ENCODE peak calls at places on chromosomes 7 and 10, in five cellular contexts. One of them, this sample, is unnamed.

GRCh38 chr10:132065491-132066105 is at the start of gene JAKMIP3:
- DNase-seq in RWPE2: no peak
- DNase-seq in H7: peak
- DNase-seq in AG09309: peak
- DNase-seq in choroid plexus epithelial cell: peak
- DNase-seq in this sample: peak

GRCh38 chr7:517848-518629 is 1.6 kb downstream of the PDGFA start:
- DNase-seq in AG09309: no peak
- DNase-seq in H7: peak
- DNase-seq in RWPE2: no peak
- DNase-seq in choroid plexus epithelial cell: peak
- DNase-seq in this sample: no peak

GRCh38 chr10:33939892-33940291 is 605.4 kb upstream of the NRP1 start:
- DNase-seq in AG09309: no peak
- DNase-seq in choroid plexus epithelial cell: no peak
- DNase-seq in H7: peak
- DNase-seq in RWPE2: no peak
- DNase-seq in this sample: no peak

GRCh38 chr7:71454981-71455380 is 323.0 kb downstream of the GALNT17 start:
- DNase-seq in RWPE2: no peak
- DNase-seq in H7: no peak
- DNase-seq in AG09309: no peak
- DNase-seq in choroid plexus epithelial cell: no peak
- DNase-seq in this sample: no peak

GRCh38 chr10:30898964-30899363 is 132.7 kb downstream of the ZNF438 start:
- DNase-seq in H7: no peak
- DNase-seq in choroid plexus epithelial cell: no peak
- DNase-seq in AG09309: no peak
- DNase-seq in RWPE2: no peak
- DNase-seq in this sample: no peak

GRCh38 chr10:94108200-94108599 is 114.5 kb downstream of the PLCE1 start:
- DNase-seq in RWPE2: no peak
- DNase-seq in choroid plexus epithelial cell: peak
- DNase-seq in H7: no peak
- DNase-seq in AG09309: peak
- DNase-seq in this sample: peak

GRCh38 chr10:127578628-127579305 is 29.7 kb downstream of the NPS start:
- DNase-seq in RWPE2: no peak
- DNase-seq in H7: no peak
- DNase-seq in AG09309: no peak
- DNase-seq in choroid plexus epithelial cell: no peak
- DNase-seq in this sample: no peak

GRCh38 chr7:92634924-92635519 is 44.8 kb upstream of the FAM133B start:
- DNase-seq in RWPE2: no peak
- DNase-seq in H7: no peak
- DNase-seq in choroid plexus epithelial cell: peak
- DNase-seq in AG09309: no peak
- DNase-seq in this sample: peak

GRCh38 chr7:3892167-3892566 is 591.1 kb downstream of the SDK1 start:
- DNase-seq in RWPE2: no peak
- DNase-seq in AG09309: no peak
- DNase-seq in H7: no peak
- DNase-seq in choroid plexus epithelial cell: no peak
- DNase-seq in this sample: no peak

DNA sequence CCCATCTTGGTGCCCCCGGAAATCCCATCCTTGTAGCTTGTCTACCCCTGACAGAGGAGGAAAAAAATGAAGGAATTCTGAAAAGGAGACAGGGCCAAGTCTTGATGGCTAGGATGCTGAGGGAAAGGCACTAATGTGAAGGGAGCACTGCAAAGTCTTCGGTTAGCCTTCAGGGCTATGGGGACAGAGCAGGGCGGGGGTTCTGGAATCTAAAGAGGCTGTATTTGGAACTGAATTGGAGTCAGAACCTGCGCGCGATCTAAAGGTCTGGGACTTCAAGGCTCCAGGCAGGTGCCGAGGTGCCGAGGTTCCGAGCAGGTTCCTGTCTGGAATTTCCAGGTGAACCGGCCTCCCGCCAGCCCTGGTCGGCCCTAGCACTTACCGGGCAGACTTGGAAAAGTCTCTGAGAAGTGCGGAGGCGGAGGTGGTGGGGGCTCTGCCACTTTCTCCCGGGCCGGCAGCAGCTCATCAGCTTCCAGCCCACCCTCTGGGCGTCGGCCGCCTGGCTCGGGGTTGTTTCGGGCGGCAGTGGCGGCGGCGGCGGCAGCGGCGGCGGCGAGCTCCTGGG is 781 bp downstream of the GBX1 start:
- DNase-seq in H7: peak
- DNase-seq in choroid plexus epithelial cell: no peak
- DNase-seq in RWPE2: no peak
- DNase-seq in AG09309: no peak
- DNase-seq in this sample: no peak
- H3K4me3 ChIP-seq in H7: peak
- H3K4me3 ChIP-seq in choroid plexus epithelial cell: no peak
- H3K4me3 ChIP-seq in RWPE2: peak
- H3K4me3 ChIP-seq in AG09309: no peak
- H3K4me3 ChIP-seq in this sample: no peak

GRCh38 chr10:18312385-18313145 is 172.3 kb downstream of the CACNB2 start:
- DNase-seq in H7: peak
- DNase-seq in choroid plexus epithelial cell: peak
- DNase-seq in RWPE2: no peak
- DNase-seq in AG09309: peak
- DNase-seq in this sample: no peak
- H3K4me3 ChIP-seq in H7: no peak
- H3K4me3 ChIP-seq in choroid plexus epithelial cell: no peak
- H3K4me3 ChIP-seq in RWPE2: no peak
- H3K4me3 ChIP-seq in AG09309: no peak
- H3K4me3 ChIP-seq in this sample: no peak

GRCh38 chr10:29874604-29875269 is 184.6 kb downstream of the JCAD start:
- DNase-seq in H7: no peak
- DNase-seq in choroid plexus epithelial cell: no peak
- DNase-seq in AG09309: no peak
- DNase-seq in RWPE2: no peak
- DNase-seq in this sample: no peak
- H3K4me3 ChIP-seq in H7: no peak
- H3K4me3 ChIP-seq in choroid plexus epithelial cell: no peak
- H3K4me3 ChIP-seq in AG09309: no peak
- H3K4me3 ChIP-seq in RWPE2: no peak
- H3K4me3 ChIP-seq in this sample: no peak

GRCh38 chr7:76300210-76300731 is 2.2 kb upstream of the HSPB1 start:
- DNase-seq in RWPE2: no peak
- DNase-seq in H7: no peak
- DNase-seq in AG09309: no peak
- DNase-seq in choroid plexus epithelial cell: peak
- DNase-seq in this sample: no peak

GRCh38 chr7:76303057-76303828 is 770 bp downstream of the HSPB1 start:
- DNase-seq in RWPE2: peak
- DNase-seq in AG09309: peak
- DNase-seq in choroid plexus epithelial cell: peak
- DNase-seq in H7: peak
- DNase-seq in this sample: no peak

GRCh38 chr7:76302299-76303056 is at the start of gene HSPB1:
- DNase-seq in RWPE2: peak
- DNase-seq in choroid plexus epithelial cell: peak
- DNase-seq in H7: peak
- DNase-seq in AG09309: no peak
- DNase-seq in this sample: no peak

GRCh38 chr7:76301000-76301399 is 1.5 kb upstream of the HSPB1 start:
- DNase-seq in choroid plexus epithelial cell: no peak
- DNase-seq in AG09309: no peak
- DNase-seq in H7: no peak
- DNase-seq in RWPE2: no peak
- DNase-seq in this sample: no peak

DNA sequence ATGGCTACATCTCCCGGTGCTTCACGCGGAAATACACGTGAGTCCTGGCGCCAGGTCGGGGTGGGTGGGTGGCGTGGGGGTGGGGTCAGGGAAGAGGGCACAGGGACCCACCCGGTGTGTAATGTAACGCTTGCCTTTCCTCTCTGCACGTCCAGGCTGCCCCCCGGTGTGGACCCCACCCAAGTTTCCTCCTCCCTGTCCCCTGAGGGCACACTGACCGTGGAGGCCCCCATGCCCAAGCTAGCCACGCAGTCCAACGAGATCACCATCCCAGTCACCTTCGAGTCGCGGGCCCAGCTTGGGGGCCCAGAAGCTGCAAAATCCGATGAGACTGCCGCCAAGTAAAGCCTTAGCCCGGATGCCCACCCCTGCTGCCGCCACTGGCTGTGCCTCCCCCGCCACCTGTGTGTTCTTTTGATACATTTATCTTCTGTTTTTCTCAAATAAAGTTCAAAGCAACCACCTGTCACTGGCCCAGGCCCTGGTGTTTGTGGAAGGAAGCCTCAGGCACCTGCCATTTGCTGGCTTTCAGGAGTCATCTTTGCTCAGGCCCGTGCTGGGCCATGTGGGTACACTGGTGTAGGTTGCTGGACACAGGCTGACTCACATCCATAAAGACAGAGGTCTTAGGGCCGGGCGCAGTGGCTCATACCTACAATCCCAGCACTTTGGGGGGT is 1.5 kb downstream of the HSPB1 start:
- DNase-seq in choroid plexus epithelial cell: peak
- DNase-seq in RWPE2: no peak
- DNase-seq in H7: no peak
- DNase-seq in AG09309: no peak
- DNase-seq in this sample: no peak
- H3K4me3 ChIP-seq in choroid plexus epithelial cell: peak
- H3K4me3 ChIP-seq in RWPE2: peak
- H3K4me3 ChIP-seq in H7: peak
- H3K4me3 ChIP-seq in AG09309: peak
- H3K4me3 ChIP-seq in this sample: peak

DNA sequence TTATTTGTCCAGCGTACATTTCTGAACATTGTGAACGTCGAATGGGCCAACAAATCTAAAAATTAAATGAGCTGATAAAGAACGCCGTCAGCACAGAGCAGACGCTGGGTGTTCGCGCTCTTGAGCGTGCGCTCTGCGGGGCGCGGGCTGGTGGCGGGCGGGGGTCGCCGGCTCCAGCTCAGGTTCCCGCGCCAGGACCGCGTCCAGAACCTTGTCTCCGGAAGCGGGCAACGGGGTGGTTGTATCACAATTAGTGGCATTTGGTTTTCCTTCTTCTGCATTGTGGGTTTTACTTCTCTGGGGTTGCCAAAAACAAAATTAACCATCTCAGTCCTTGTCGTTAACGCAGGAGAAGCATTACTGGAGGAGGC is 2.4 kb downstream of the CYP2E1 start:
- DNase-seq in RWPE2: no peak
- DNase-seq in AG09309: no peak
- DNase-seq in choroid plexus epithelial cell: no peak
- DNase-seq in H7: no peak
- DNase-seq in this sample: no peak
- H3K4me3 ChIP-seq in RWPE2: no peak
- H3K4me3 ChIP-seq in AG09309: no peak
- H3K4me3 ChIP-seq in choroid plexus epithelial cell: no peak
- H3K4me3 ChIP-seq in H7: no peak
- H3K4me3 ChIP-seq in this sample: no peak

DNA sequence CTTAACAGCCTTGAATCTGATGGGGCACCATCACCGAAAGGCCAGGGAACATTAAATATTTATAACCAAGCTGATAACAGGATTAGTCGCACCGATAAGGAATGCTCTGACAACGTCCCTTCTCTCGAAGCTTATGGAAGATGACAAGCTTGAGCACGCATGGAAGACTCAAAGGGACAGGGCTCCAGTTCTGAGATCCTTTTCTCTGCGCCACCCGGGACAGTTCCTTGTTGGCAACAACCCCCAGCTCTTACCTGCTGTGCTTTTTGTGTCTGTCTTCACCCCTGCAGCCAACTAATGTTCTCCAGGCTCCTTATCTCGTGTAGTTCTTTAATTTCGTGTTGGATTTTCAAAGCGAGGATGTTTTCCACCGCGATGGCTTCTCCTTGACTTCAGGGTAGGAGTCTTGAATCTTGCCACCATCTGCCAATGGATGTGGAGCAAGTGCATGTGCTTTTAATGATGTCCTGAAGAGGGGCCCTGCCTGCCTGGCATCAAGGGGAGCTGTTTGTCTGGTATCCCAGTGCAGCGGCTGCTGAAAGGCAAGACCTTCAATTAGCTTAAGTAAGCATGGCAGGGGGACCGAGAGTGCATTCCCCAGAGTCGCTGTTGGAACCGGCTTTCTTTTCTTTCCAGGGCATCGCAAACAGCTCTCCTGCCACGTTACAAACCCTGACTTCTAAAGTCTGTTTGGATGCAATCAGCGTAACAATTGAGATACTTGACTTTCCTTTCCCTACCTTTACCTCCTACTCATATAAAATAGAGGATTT is 394 bp upstream of the FERD3L start:
- DNase-seq in AG09309: no peak
- DNase-seq in H7: peak
- DNase-seq in choroid plexus epithelial cell: no peak
- DNase-seq in RWPE2: no peak
- DNase-seq in this sample: no peak
- H3K4me3 ChIP-seq in AG09309: no peak
- H3K4me3 ChIP-seq in H7: peak
- H3K4me3 ChIP-seq in choroid plexus epithelial cell: no peak
- H3K4me3 ChIP-seq in RWPE2: no peak
- H3K4me3 ChIP-seq in this sample: no peak

GRCh38 chr7:132377703-132378584 is 198.3 kb downstream of the PLXNA4 start:
- DNase-seq in H7: no peak
- DNase-seq in AG09309: no peak
- DNase-seq in choroid plexus epithelial cell: no peak
- DNase-seq in RWPE2: no peak
- DNase-seq in this sample: no peak

GRCh38 chr7:132380065-132380464 is 196.2 kb downstream of the PLXNA4 start:
- DNase-seq in RWPE2: no peak
- DNase-seq in choroid plexus epithelial cell: no peak
- DNase-seq in H7: peak
- DNase-seq in AG09309: peak
- DNase-seq in this sample: no peak

GRCh38 chr7:132379292-132379691 is 197.0 kb downstream of the PLXNA4 start:
- DNase-seq in RWPE2: no peak
- DNase-seq in choroid plexus epithelial cell: no peak
- DNase-seq in AG09309: no peak
- DNase-seq in H7: no peak
- DNase-seq in this sample: no peak

GRCh38 chr7:132376361-132377013 is 199.8 kb downstream of the PLXNA4 start:
- DNase-seq in RWPE2: no peak
- DNase-seq in choroid plexus epithelial cell: no peak
- DNase-seq in AG09309: no peak
- DNase-seq in H7: no peak
- DNase-seq in this sample: no peak

GRCh38 chr7:132377043-132377442 is 199.2 kb downstream of the PLXNA4 start:
- DNase-seq in choroid plexus epithelial cell: no peak
- DNase-seq in RWPE2: no peak
- DNase-seq in H7: no peak
- DNase-seq in AG09309: no peak
- DNase-seq in this sample: no peak
- H3K4me3 ChIP-seq in choroid plexus epithelial cell: no peak
- H3K4me3 ChIP-seq in RWPE2: no peak
- H3K4me3 ChIP-seq in H7: no peak
- H3K4me3 ChIP-seq in AG09309: no peak
- H3K4me3 ChIP-seq in this sample: no peak

DNA sequence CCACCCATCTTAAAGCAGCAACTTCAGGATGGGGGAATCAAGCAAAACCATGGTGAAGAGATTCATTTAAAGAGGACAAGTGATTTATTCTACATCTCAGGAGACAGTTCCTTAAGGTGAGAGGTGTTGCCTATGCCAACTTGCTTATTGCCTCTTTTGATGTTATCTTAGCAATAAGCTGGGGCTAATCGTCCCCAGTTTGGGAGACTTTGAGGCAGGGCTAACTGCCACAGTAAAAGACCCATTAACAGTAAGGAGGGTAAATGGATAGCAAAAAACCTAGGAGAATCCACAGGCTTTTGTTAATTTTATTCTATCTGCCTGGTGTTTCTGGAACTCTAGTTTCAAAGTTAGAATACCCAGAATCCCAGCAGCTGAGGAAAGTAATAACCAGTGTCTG is 22.1 kb upstream of the HERPUD2 start:
- DNase-seq in RWPE2: no peak
- DNase-seq in H7: no peak
- DNase-seq in choroid plexus epithelial cell: no peak
- DNase-seq in AG09309: no peak
- DNase-seq in this sample: no peak
- H3K4me3 ChIP-seq in RWPE2: no peak
- H3K4me3 ChIP-seq in H7: no peak
- H3K4me3 ChIP-seq in choroid plexus epithelial cell: no peak
- H3K4me3 ChIP-seq in AG09309: no peak
- H3K4me3 ChIP-seq in this sample: no peak

This sample was measured in AG04449.